ENCODE peak calls at places on chromosomes 1 and 21, in six cellular contexts. F, N, T, O, D and K are unnamed samples.
A peak's percentile ranks its signal among the peaks of the same experiment; 100 is the strongest.

GRCh38 chr1:43348343-43348808 is 10.4 kb upstream of the CDC20 start:
- DNase-seq in F (no peak), N (peak; percentile 42), T (no peak), O (no peak), D (no peak), K (no peak)

GRCh38 chr1:29739176-29739575 is 502.9 kb downstream of the PTPRU start:
- DNase-seq in F (no peak), N (no peak), T (no peak), O (no peak), D (no peak), K (no peak)

GRCh38 chr1:232519186-232519585 is 110.7 kb downstream of the SIPA1L2 start:
- DNase-seq in F (no peak), N (no peak), T (no peak), O (no peak), D (no peak), K (no peak)

GRCh38 chr1:41739061-41739955 is 179.4 kb downstream of the HIVEP3 start:
- DNase-seq in F (peak; percentile 78), N (peak; percentile 62), T (no peak), O (peak; percentile 49), D (peak; percentile 92), K (no peak)

GRCh38 chr1:219085082-219085481 is 88.6 kb upstream of the LYPLAL1 start:
- DNase-seq in F (peak; percentile 82), N (no peak), T (no peak), O (peak; percentile 33), D (no peak), K (no peak)

GRCh38 chr1:47534040-47534328 is 96.1 kb downstream of the FOXD2 start:
- DNase-seq in F (no peak), N (no peak), T (no peak), O (no peak), D (no peak), K (no peak)

GRCh38 chr1:156767879-156768608 is 709 bp downstream of the PRCC start:
- DNase-seq in F (peak; percentile 35), N (peak; percentile 11), T (peak; percentile 47), O (no peak), D (peak; percentile 61), K (no peak)

GRCh38 chr1:53646732-53647131 is 92.2 kb downstream of the GLIS1 start:
- DNase-seq in F (no peak), N (no peak), T (no peak), O (no peak), D (no peak), K (no peak)

GRCh38 chr1:179955318-179955638 is 668 bp downstream of the CEP350 start:
- DNase-seq in F (peak; percentile 30), N (peak; percentile 7), T (no peak), O (peak; percentile 7), D (no peak), K (peak; percentile 10)

GRCh38 chr1:162366149-162366548 is 10.5 kb downstream of the SPATA46 start:
- DNase-seq in F (no peak), N (no peak), T (no peak), O (no peak), D (no peak), K (no peak)

GRCh38 chr1:175206687-175207086 is 14.1 kb upstream of the KIAA0040 start:
- DNase-seq in F (no peak), N (no peak), T (no peak), O (no peak), D (no peak), K (no peak)

GRCh38 chr1:155166373-155167165 is 6.5 kb downstream of the KRTCAP2 start:
- DNase-seq in F (no peak), N (no peak), T (peak; percentile 58), O (no peak), D (no peak), K (no peak)

GRCh38 chr1:194184974-194185373 is 998.6 kb upstream of the B3GALT2 start:
- DNase-seq in F (no peak), N (no peak), T (no peak), O (no peak), D (no peak), K (no peak)

GRCh38 chr1:197801684-197802083 is 26.4 kb upstream of the DENND1B start:
- DNase-seq in F (no peak), N (no peak), T (no peak), O (no peak), D (no peak), K (no peak)

GRCh38 chr1:6447818-6448748 is 17.9 kb downstream of the TNFRSF25 start:
- DNase-seq in F (no peak), N (no peak), T (no peak), O (no peak), D (no peak), K (no peak)

GRCh38 chr1:58773406-58773840 is 10.4 kb downstream of the JUN start:
- DNase-seq in F (peak; percentile 40), N (no peak), T (no peak), O (no peak), D (no peak), K (no peak)

GRCh38 chr1:168380945-168381344 is 100.3 kb downstream of the TBX19 start:
- DNase-seq in F (no peak), N (no peak), T (no peak), O (no peak), D (no peak), K (no peak)

GRCh38 chr1:9867408-9868243 is 42.4 kb downstream of the CTNNBIP1 start:
- DNase-seq in F (peak; percentile 71), N (peak; percentile 88), T (peak; percentile 74), O (peak; percentile 58), D (peak; percentile 90), K (peak; percentile 79)

GRCh38 chr1:187842406-187843165 is 1013.8 kb downstream of the PLA2G4A start:
- DNase-seq in F (peak; percentile 52), N (no peak), T (no peak), O (peak; percentile 92), D (no peak), K (no peak)

GRCh38 chr1:113891631-113892220 is 4.3 kb upstream of the BCL2L15 start:
- DNase-seq in F (no peak), N (no peak), T (no peak), O (no peak), D (no peak), K (no peak)

GRCh38 chr1:178143730-178144343 is 49.9 kb downstream of the RASAL2 start:
- DNase-seq in F (peak; percentile 34), N (no peak), T (no peak), O (no peak), D (no peak), K (no peak)

GRCh38 chr1:53246261-53247134 is 8.2 kb upstream of the MAGOH start:
- DNase-seq in F (peak; percentile 91), N (peak; percentile 80), T (no peak), O (no peak), D (no peak), K (no peak)

GRCh38 chr1:47898156-47898825 is 98.9 kb downstream of the TRABD2B start:
- DNase-seq in F (no peak), N (no peak), T (no peak), O (no peak), D (no peak), K (no peak)

GRCh38 chr1:108646661-108647269 is 14.1 kb downstream of the HENMT1 start:
- DNase-seq in F (peak; percentile 69), N (peak; percentile 65), T (peak; percentile 14), O (peak; percentile 94), D (peak; percentile 68), K (peak; percentile 37)

GRCh38 chr1:228152918-228153258 is 3.2 kb downstream of the GJC2 start:
- DNase-seq in F (no peak), N (no peak), T (no peak), O (no peak), D (no peak), K (no peak)

GRCh38 chr1:228313536-228314277 is 92.9 kb downstream of the TRIM11 start:
- DNase-seq in F (no peak), N (no peak), T (peak; percentile 5), O (no peak), D (no peak), K (no peak)

GRCh38 chr1:167482184-167482583 is 36.1 kb downstream of the CD247 start:
- DNase-seq in F (no peak), N (no peak), T (no peak), O (no peak), D (peak; percentile 46), K (no peak)

GRCh38 chr1:29624747-29625420 is 388.6 kb downstream of the PTPRU start:
- DNase-seq in F (no peak), N (no peak), T (no peak), O (no peak), D (no peak), K (no peak)

GRCh38 chr1:24464378-24464770 is 38.3 kb upstream of the RCAN3 start:
- DNase-seq in F (peak; percentile 50), N (no peak), T (no peak), O (no peak), D (no peak), K (no peak)

GRCh38 chr1:169193191-169193850 is 86.8 kb downstream of the ATP1B1 start:
- DNase-seq in F (no peak), N (no peak), T (peak; percentile 34), O (no peak), D (no peak), K (no peak)

GRCh38 chr1:174074757-174075156 is 52.6 kb upstream of the RC3H1 start:
- DNase-seq in F (peak; percentile 35), N (no peak), T (no peak), O (peak; percentile 22), D (no peak), K (peak; percentile 27)

GRCh38 chr1:236451796-236452373 is 57.8 kb downstream of the EDARADD start:
- DNase-seq in F (peak; percentile 27), N (no peak), T (no peak), O (peak; percentile 27), D (peak; percentile 40), K (peak; percentile 37)

GRCh38 chr1:213931804-213932203 is 56.0 kb upstream of the PROX1 start:
- DNase-seq in F (no peak), N (no peak), T (no peak), O (no peak), D (no peak), K (no peak)

GRCh38 chr21:30436986-30437385 is 3.1 kb upstream of the KRTAP15-1 start:
- DNase-seq in F (no peak), N (no peak), T (no peak), O (no peak), D (no peak), K (no peak)

GRCh38 chr1:113538225-113538624 is 147.9 kb downstream of the MAGI3 start:
- DNase-seq in F (peak; percentile 57), N (no peak), T (no peak), O (no peak), D (no peak), K (no peak)